ENCODE peak calls at places on chromosomes 1 and 21, in eight cellular contexts. One of them, this sample, is unnamed.
A peak's percentile ranks its signal among the peaks of the same experiment; 100 is the strongest.

GRCh38 chr1:111615874-111616715 is 3.5 kb upstream of the RAP1A start:
- DNase-seq in endodermal cell: no peak
- DNase-seq in cardiac fibroblast: peak; percentile 31
- DNase-seq in breast epithelium: no peak
- DNase-seq in transverse colon: no peak
- DNase-seq in foreskin fibroblast: no peak
- DNase-seq in hepatocyte: no peak
- DNase-seq in heart right ventricle: no peak
- DNase-seq in this sample: no peak

GRCh38 chr1:205811660-205812059 is 1.3 kb downstream of the SLC41A1 start:
- DNase-seq in endodermal cell: no peak
- DNase-seq in cardiac fibroblast: no peak
- DNase-seq in breast epithelium: no peak
- DNase-seq in transverse colon: no peak
- DNase-seq in foreskin fibroblast: no peak
- DNase-seq in hepatocyte: peak; percentile 45
- DNase-seq in heart right ventricle: peak; percentile 65
- DNase-seq in this sample: no peak

GRCh38 chr21:25963186-25963585 is 207.4 kb downstream of the APP start:
- DNase-seq in endodermal cell: no peak
- DNase-seq in cardiac fibroblast: peak; percentile 74
- DNase-seq in breast epithelium: no peak
- DNase-seq in transverse colon: peak; percentile 14
- DNase-seq in foreskin fibroblast: no peak
- DNase-seq in hepatocyte: no peak
- DNase-seq in heart right ventricle: no peak
- DNase-seq in this sample: peak; percentile 76

GRCh38 chr21:34923202-34923601 is 125.9 kb downstream of the RUNX1 start:
- DNase-seq in endodermal cell: no peak
- DNase-seq in cardiac fibroblast: no peak
- DNase-seq in breast epithelium: no peak
- DNase-seq in transverse colon: no peak
- DNase-seq in foreskin fibroblast: no peak
- DNase-seq in hepatocyte: no peak
- DNase-seq in heart right ventricle: no peak
- DNase-seq in this sample: no peak

GRCh38 chr21:31752352-31752751 is 20.4 kb upstream of the SCAF4 start:
- DNase-seq in endodermal cell: no peak
- DNase-seq in cardiac fibroblast: peak; percentile 68
- DNase-seq in breast epithelium: no peak
- DNase-seq in transverse colon: no peak
- DNase-seq in foreskin fibroblast: peak; percentile 48
- DNase-seq in hepatocyte: no peak
- DNase-seq in heart right ventricle: no peak
- DNase-seq in this sample: no peak

GRCh38 chr1:109351457-109351856 is 44.6 kb upstream of the MYBPHL start:
- DNase-seq in endodermal cell: no peak
- DNase-seq in cardiac fibroblast: no peak
- DNase-seq in breast epithelium: no peak
- DNase-seq in transverse colon: peak; percentile 57
- DNase-seq in foreskin fibroblast: no peak
- DNase-seq in hepatocyte: peak; percentile 56
- DNase-seq in heart right ventricle: no peak
- DNase-seq in this sample: no peak

GRCh38 chr1:218499021-218499691 is 154.0 kb downstream of the TGFB2 start:
- DNase-seq in endodermal cell: no peak
- DNase-seq in cardiac fibroblast: peak; percentile 88
- DNase-seq in breast epithelium: no peak
- DNase-seq in transverse colon: no peak
- DNase-seq in foreskin fibroblast: peak; percentile 60
- DNase-seq in hepatocyte: peak; percentile 17
- DNase-seq in heart right ventricle: no peak
- DNase-seq in this sample: no peak

GRCh38 chr21:30408782-30409494 is 13.1 kb downstream of the KRTAP13-1 start:
- DNase-seq in endodermal cell: peak; percentile 97
- DNase-seq in cardiac fibroblast: peak; percentile 72
- DNase-seq in breast epithelium: peak; percentile 59
- DNase-seq in transverse colon: peak; percentile 54
- DNase-seq in foreskin fibroblast: no peak
- DNase-seq in hepatocyte: peak; percentile 81
- DNase-seq in heart right ventricle: peak; percentile 17
- DNase-seq in this sample: peak; percentile 20

GRCh38 chr1:62362952-62363325 is 43.7 kb upstream of the KANK4 start:
- DNase-seq in endodermal cell: no peak
- DNase-seq in cardiac fibroblast: no peak
- DNase-seq in breast epithelium: no peak
- DNase-seq in transverse colon: no peak
- DNase-seq in foreskin fibroblast: no peak
- DNase-seq in hepatocyte: no peak
- DNase-seq in heart right ventricle: no peak
- DNase-seq in this sample: no peak

GRCh38 chr21:31052489-31053142 is 14.3 kb upstream of the KRTAP19-8 start:
- DNase-seq in endodermal cell: peak; percentile 54
- DNase-seq in cardiac fibroblast: no peak
- DNase-seq in breast epithelium: no peak
- DNase-seq in transverse colon: no peak
- DNase-seq in foreskin fibroblast: no peak
- DNase-seq in hepatocyte: no peak
- DNase-seq in heart right ventricle: no peak
- DNase-seq in this sample: no peak

GRCh38 chr1:32198237-32199042 is 2.0 kb upstream of the CCDC28B start:
- DNase-seq in endodermal cell: no peak
- DNase-seq in cardiac fibroblast: no peak
- DNase-seq in breast epithelium: no peak
- DNase-seq in transverse colon: no peak
- DNase-seq in foreskin fibroblast: no peak
- DNase-seq in hepatocyte: no peak
- DNase-seq in heart right ventricle: no peak
- DNase-seq in this sample: no peak

GRCh38 chr1:32199043-32199716 is 1.2 kb upstream of the CCDC28B start:
- DNase-seq in endodermal cell: no peak
- DNase-seq in cardiac fibroblast: no peak
- DNase-seq in breast epithelium: no peak
- DNase-seq in transverse colon: no peak
- DNase-seq in foreskin fibroblast: no peak
- DNase-seq in hepatocyte: no peak
- DNase-seq in heart right ventricle: no peak
- DNase-seq in this sample: no peak

GRCh38 chr1:32200226-32201010 is at the start of gene CCDC28B:
- DNase-seq in endodermal cell: peak; percentile 89
- DNase-seq in cardiac fibroblast: peak; percentile 69
- DNase-seq in breast epithelium: no peak
- DNase-seq in transverse colon: peak; percentile 55
- DNase-seq in foreskin fibroblast: peak; percentile 67
- DNase-seq in hepatocyte: peak; percentile 73
- DNase-seq in heart right ventricle: peak; percentile 71
- DNase-seq in this sample: no peak

GRCh38 chr1:32199717-32200072 is 700 bp upstream of the CCDC28B start:
- DNase-seq in endodermal cell: no peak
- DNase-seq in cardiac fibroblast: no peak
- DNase-seq in breast epithelium: no peak
- DNase-seq in transverse colon: no peak
- DNase-seq in foreskin fibroblast: no peak
- DNase-seq in hepatocyte: no peak
- DNase-seq in heart right ventricle: peak; percentile 73
- DNase-seq in this sample: no peak

DNA sequence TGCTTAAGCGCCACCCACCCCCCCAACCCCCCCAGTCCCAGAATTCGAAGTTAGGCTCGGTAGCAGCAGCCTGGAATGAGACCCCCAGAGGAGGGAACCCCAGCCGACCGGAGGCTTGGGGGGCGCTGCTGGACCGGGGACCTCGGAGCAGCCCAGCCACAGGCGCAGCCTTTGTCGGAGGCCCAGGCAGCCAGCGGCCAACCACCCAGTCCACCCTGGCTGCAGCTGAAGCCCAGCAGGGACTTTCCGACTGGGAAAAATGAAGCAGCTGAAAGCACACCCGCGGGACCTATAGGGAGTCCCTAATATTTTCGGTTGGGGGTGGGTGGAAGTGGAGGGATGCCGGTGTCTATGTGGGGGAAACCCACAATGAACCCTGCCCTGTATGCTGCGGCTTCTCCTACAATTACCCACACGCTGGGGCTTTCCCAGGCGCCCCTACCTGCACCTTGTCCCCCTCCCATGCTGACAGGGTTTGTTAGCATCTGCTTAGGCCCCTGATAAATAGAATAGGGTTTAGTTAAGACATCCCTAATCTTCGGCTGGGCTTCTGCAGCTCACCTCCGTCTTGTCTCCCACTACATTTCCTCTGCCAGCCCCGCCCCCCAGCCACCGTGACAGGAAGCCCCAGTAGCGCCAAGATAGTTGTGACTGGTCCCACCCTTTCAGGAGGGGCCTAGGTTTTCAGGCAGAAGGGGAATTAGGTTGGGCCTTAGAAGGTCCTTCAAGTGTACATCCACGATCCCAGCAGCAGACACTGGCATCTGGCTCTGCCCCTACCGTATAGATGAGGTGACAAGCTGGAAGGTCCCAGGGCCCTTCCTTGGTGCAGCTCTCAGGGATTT is 838 bp downstream of the CCDC28B start:
- DNase-seq in endodermal cell: peak; percentile 88
- DNase-seq in cardiac fibroblast: peak; percentile 64
- DNase-seq in breast epithelium: no peak
- DNase-seq in transverse colon: peak; percentile 79
- DNase-seq in foreskin fibroblast: peak; percentile 50
- DNase-seq in hepatocyte: peak; percentile 78
- DNase-seq in heart right ventricle: peak; percentile 70
- DNase-seq in this sample: no peak
- TF ChIP-seq CTCF in endodermal cell: no peak
- TF ChIP-seq CTCF in cardiac fibroblast: no peak
- TF ChIP-seq CTCF in breast epithelium: no peak
- TF ChIP-seq CTCF in transverse colon: no peak
- TF ChIP-seq CTCF in foreskin fibroblast: no peak
- TF ChIP-seq CTCF in hepatocyte: peak; percentile 15
- TF ChIP-seq CTCF in heart right ventricle: no peak
- TF ChIP-seq CTCF in this sample: no peak

GRCh38 chr1:10388387-10388715 is 10.5 kb upstream of the PGD start:
- DNase-seq in endodermal cell: no peak
- DNase-seq in cardiac fibroblast: no peak
- DNase-seq in breast epithelium: no peak
- DNase-seq in transverse colon: no peak
- DNase-seq in foreskin fibroblast: no peak
- DNase-seq in hepatocyte: peak; percentile 29
- DNase-seq in heart right ventricle: no peak
- DNase-seq in this sample: no peak
- H3K4me3 ChIP-seq in endodermal cell: no peak overlapping the region
- H3K4me3 ChIP-seq in cardiac fibroblast: no peak overlapping the region
- H3K4me3 ChIP-seq in breast epithelium: no peak overlapping the region
- H3K4me3 ChIP-seq in transverse colon: no peak overlapping the region
- H3K4me3 ChIP-seq in foreskin fibroblast: peak overlapping the region; percentile 8
- H3K4me3 ChIP-seq in hepatocyte: no peak overlapping the region
- H3K4me3 ChIP-seq in heart right ventricle: peak overlapping the region; percentile 14
- H3K4me3 ChIP-seq in this sample: no peak overlapping the region

GRCh38 chr1:56808385-56808784 is 10.8 kb downstream of the FYB2 start:
- DNase-seq in endodermal cell: no peak
- DNase-seq in cardiac fibroblast: no peak
- DNase-seq in breast epithelium: no peak
- DNase-seq in transverse colon: no peak
- DNase-seq in foreskin fibroblast: no peak
- DNase-seq in hepatocyte: no peak
- DNase-seq in heart right ventricle: no peak
- DNase-seq in this sample: no peak

GRCh38 chr1:56811331-56811730 is 7.9 kb downstream of the FYB2 start:
- DNase-seq in endodermal cell: peak; percentile 91
- DNase-seq in cardiac fibroblast: no peak
- DNase-seq in breast epithelium: no peak
- DNase-seq in transverse colon: no peak
- DNase-seq in foreskin fibroblast: no peak
- DNase-seq in hepatocyte: peak; percentile 65
- DNase-seq in heart right ventricle: no peak
- DNase-seq in this sample: no peak

GRCh38 chr1:56803561-56804156 is 15.5 kb downstream of the FYB2 start:
- DNase-seq in endodermal cell: peak; percentile 90
- DNase-seq in cardiac fibroblast: peak; percentile 45
- DNase-seq in breast epithelium: no peak
- DNase-seq in transverse colon: peak; percentile 56
- DNase-seq in foreskin fibroblast: no peak
- DNase-seq in hepatocyte: peak; percentile 48
- DNase-seq in heart right ventricle: no peak
- DNase-seq in this sample: no peak

DNA sequence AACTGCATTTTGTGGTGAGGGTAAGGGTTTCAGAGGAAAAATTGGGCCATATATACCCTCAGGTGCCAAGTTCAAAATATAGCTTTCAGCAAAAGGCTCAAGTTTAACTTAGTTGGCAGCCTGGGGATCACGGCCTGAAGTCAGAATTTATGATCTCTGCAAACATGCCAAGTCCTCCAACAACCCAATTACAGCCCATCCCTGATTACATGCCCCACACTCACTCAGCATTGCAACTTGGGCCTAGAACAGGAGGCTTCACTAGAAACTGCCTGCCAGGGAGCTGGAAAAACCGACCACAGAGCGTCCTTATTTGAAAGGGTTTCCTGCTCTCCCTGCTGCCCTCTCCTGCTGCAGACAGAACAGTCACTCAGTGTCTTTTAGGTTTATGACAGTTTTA is 12.4 kb downstream of the FYB2 start:
- DNase-seq in endodermal cell: peak; percentile 61
- DNase-seq in cardiac fibroblast: no peak
- DNase-seq in breast epithelium: no peak
- DNase-seq in transverse colon: peak; percentile 40
- DNase-seq in foreskin fibroblast: no peak
- DNase-seq in hepatocyte: no peak
- DNase-seq in heart right ventricle: no peak
- DNase-seq in this sample: no peak
- TF ChIP-seq CTCF in endodermal cell: peak; percentile 40
- TF ChIP-seq CTCF in cardiac fibroblast: no peak
- TF ChIP-seq CTCF in breast epithelium: no peak
- TF ChIP-seq CTCF in transverse colon: no peak
- TF ChIP-seq CTCF in foreskin fibroblast: no peak
- TF ChIP-seq CTCF in hepatocyte: peak; percentile 15
- TF ChIP-seq CTCF in heart right ventricle: no peak
- TF ChIP-seq CTCF in this sample: no peak

GRCh38 chr1:27592191-27592590 is 11.8 kb downstream of the AHDC1 start:
- DNase-seq in endodermal cell: no peak
- DNase-seq in cardiac fibroblast: no peak
- DNase-seq in breast epithelium: no peak
- DNase-seq in transverse colon: no peak
- DNase-seq in foreskin fibroblast: no peak
- DNase-seq in hepatocyte: no peak
- DNase-seq in heart right ventricle: no peak
- DNase-seq in this sample: no peak

GRCh38 chr1:27590917-27591508 is 12.9 kb downstream of the AHDC1 start:
- DNase-seq in endodermal cell: no peak
- DNase-seq in cardiac fibroblast: no peak
- DNase-seq in breast epithelium: no peak
- DNase-seq in transverse colon: peak; percentile 72
- DNase-seq in foreskin fibroblast: no peak
- DNase-seq in hepatocyte: no peak
- DNase-seq in heart right ventricle: no peak
- DNase-seq in this sample: no peak

GRCh38 chr1:27591622-27592021 is 12.3 kb downstream of the AHDC1 start:
- DNase-seq in endodermal cell: no peak
- DNase-seq in cardiac fibroblast: peak; percentile 65
- DNase-seq in breast epithelium: no peak
- DNase-seq in transverse colon: no peak
- DNase-seq in foreskin fibroblast: no peak
- DNase-seq in hepatocyte: no peak
- DNase-seq in heart right ventricle: no peak
- DNase-seq in this sample: no peak

GRCh38 chr1:27593341-27594326 is 10.3 kb downstream of the AHDC1 start:
- DNase-seq in endodermal cell: peak; percentile 50
- DNase-seq in cardiac fibroblast: no peak
- DNase-seq in breast epithelium: no peak
- DNase-seq in transverse colon: no peak
- DNase-seq in foreskin fibroblast: no peak
- DNase-seq in hepatocyte: no peak
- DNase-seq in heart right ventricle: no peak
- DNase-seq in this sample: no peak

GRCh38 chr1:27592600-27593340 is 11.2 kb downstream of the AHDC1 start:
- DNase-seq in endodermal cell: peak; percentile 88
- DNase-seq in cardiac fibroblast: no peak
- DNase-seq in breast epithelium: no peak
- DNase-seq in transverse colon: no peak
- DNase-seq in foreskin fibroblast: no peak
- DNase-seq in hepatocyte: no peak
- DNase-seq in heart right ventricle: no peak
- DNase-seq in this sample: no peak
- H3K4me3 ChIP-seq in endodermal cell: peak overlapping the region; percentile 72
- H3K4me3 ChIP-seq in cardiac fibroblast: no peak overlapping the region
- H3K4me3 ChIP-seq in breast epithelium: no peak overlapping the region
- H3K4me3 ChIP-seq in transverse colon: no peak overlapping the region
- H3K4me3 ChIP-seq in foreskin fibroblast: no peak overlapping the region
- H3K4me3 ChIP-seq in hepatocyte: no peak overlapping the region
- H3K4me3 ChIP-seq in heart right ventricle: no peak overlapping the region
- H3K4me3 ChIP-seq in this sample: no peak overlapping the region

This sample was measured in epithelial cell of proximal tubule.